ENCODE peak calls at places on chromosomes 11 and 22, in four cellular contexts. M is HTR-8/SVneo; R is WTC11; K is stimulated activated CD8-positive, alpha-beta memory T cell treated with anti-CD3 and anti-CD28 coated beads, Interleukin-4, amount 100 ng/mL, for 48 hours. N is an unnamed sample.

GRCh38 chr11:94826415-94826814 is 58.3 kb downstream of the AMOTL1 start:
- DNase-seq in M (no peak), R (peak; percentile 24), K (no peak), N (no peak)

GRCh38 chr11:8584096-8584495 is 9.9 kb downstream of the STK33 start:
- DNase-seq in M (no peak), R (no peak), K (no peak), N (no peak)

GRCh38 chr22:39528080-39528661 is 4.4 kb downstream of the RPS19BP1 start:
- DNase-seq in M (no peak), R (no peak), K (no peak), N (no peak)

GRCh38 chr11:1192741-1193325 is 30.0 kb upstream of the MUC5B start:
- DNase-seq in M (no peak), R (peak; percentile 9), K (no peak), N (no peak)

GRCh38 chr11:14190992-14191773 is 167.8 kb downstream of the RRAS2 start:
- DNase-seq in M (no peak), R (no peak), K (no peak), N (no peak)

GRCh38 chr11:75497788-75498404 is 27.8 kb downstream of the GDPD5 start:
- DNase-seq in M (no peak), R (no peak), K (no peak), N (no peak)

GRCh38 chr22:42022162-42022847 is 23.7 kb downstream of the WBP2NL start:
- DNase-seq in M (no peak), R (no peak), K (no peak), N (no peak)

GRCh38 chr11:92834296-92835020 is 135.0 kb upstream of the MTNR1B start:
- DNase-seq in M (no peak), R (no peak), K (no peak), N (no peak)

GRCh38 chr11:91136631-91137030 is 913.8 kb upstream of the CHORDC1 start:
- DNase-seq in M (peak; percentile 1), R (no peak), K (no peak), N (no peak)

GRCh38 chr22:39174498-39175120 is 22.1 kb upstream of the CBX7 start:
- DNase-seq in M (peak; percentile 87), R (peak; percentile 99), K (peak; percentile 70), N (no peak)

GRCh38 chr11:119029340-119030028 is 1.2 kb downstream of the SLC37A4 start:
- DNase-seq in M (no peak), R (no peak), K (peak; percentile 46), N (no peak)

GRCh38 chr11:47335733-47336132 is 16.8 kb downstream of the MYBPC3 start:
- DNase-seq in M (no peak), R (no peak), K (no peak), N (no peak)

GRCh38 chr22:35344956-35345690 is 35.8 kb upstream of the HMOX1 start:
- DNase-seq in M (no peak), R (no peak), K (no peak), N (no peak)

GRCh38 chr22:38940985-38941384 is 16.4 kb upstream of the APOBEC3A start:
- DNase-seq in M (no peak), R (no peak), K (no peak), N (no peak)

GRCh38 chr11:124928942-124929663 is 6.7 kb downstream of the HEPACAM start:
- DNase-seq in M (no peak), R (no peak), K (no peak), N (no peak)

GRCh38 chr22:45196926-45197605 is 33.3 kb downstream of the NUP50 start:
- DNase-seq in M (no peak), R (no peak), K (no peak), N (no peak)

GRCh38 chr22:22214819-22215329 is 29.7 kb upstream of the VPREB1 start:
- DNase-seq in M (no peak), R (no peak), K (no peak), N (no peak)

GRCh38 chr11:432501-433100 is 9.2 kb downstream of the ANO9 start:
- DNase-seq in M (no peak), R (no peak), K (no peak), N (no peak)

GRCh38 chr11:93579187-93579773 is 36.1 kb upstream of the SMCO4 start:
- DNase-seq in M (no peak), R (no peak), K (no peak), N (no peak)

GRCh38 chr11:90204832-90205646 is 17.8 kb downstream of the CHORDC1 start:
- DNase-seq in M (peak; percentile 23), R (no peak), K (no peak), N (no peak)

GRCh38 chr11:69775163-69775755 is at the start of gene FGF4:
- DNase-seq in M (no peak), R (peak; percentile 60), K (no peak), N (no peak)

GRCh38 chr22:20463324-20464095 is 25.9 kb upstream of the SCARF2 start:
- DNase-seq in M (no peak), R (no peak), K (peak; percentile 43), N (no peak)

GRCh38 chr22:25448435-25449051 is 115.9 kb upstream of the GRK3 start:
- DNase-seq in M (no peak), R (no peak), K (peak; percentile 36), N (no peak)

GRCh38 chr11:3164540-3165151 is 464 bp downstream of the OSBPL5 start:
- DNase-seq in M (no peak), R (peak; percentile 45), K (no peak), N (no peak)

GRCh38 chr22:38461414-38462081 is 6.3 kb upstream of the KDELR3 start:
- DNase-seq in M (peak; percentile 78), R (peak; percentile 94), K (peak; percentile 79), N (peak; percentile 40)

GRCh38 chr22:22507743-22508273 is 734 bp downstream of the ZNF280B start:
- DNase-seq in M (no peak), R (no peak), K (no peak), N (no peak)

GRCh38 chr22:38347181-38347943 is 30.1 kb upstream of the CSNK1E start:
- DNase-seq in M (no peak), R (no peak), K (peak; percentile 9), N (no peak)

GRCh38 chr22:34798605-34799004 is 267.4 kb upstream of the ISX start:
- DNase-seq in M (no peak), R (no peak), K (no peak), N (no peak)

GRCh38 chr11:67281552-67282150 is 7.5 kb upstream of the ANKRD13D start:
- DNase-seq in M (no peak), R (no peak), K (no peak), N (no peak)

GRCh38 chr11:108965602-108966001 is 300.7 kb downstream of the DDX10 start:
- DNase-seq in M (peak; percentile 33), R (no peak), K (no peak), N (no peak)

N was measured in NCI-H187.